ENCODE peak calls at places on chromosomes 5 and 9, in six cellular contexts. I is HCT116, C is SK-N-SH, R is Caco-2, U is coronary artery, F is dorsolateral prefrontal cortex. L is an unnamed sample.

GRCh38 chr5:50711280-50711679 is 44.8 kb downstream of the PARP8 start:
- DNase-seq in I (no peak), C (peak; percentile 2), R (no peak), U (no peak), F (no peak), L (no peak)

GRCh38 chr5:76709762-76710161 is 6.2 kb upstream of the F2R start:
- DNase-seq in I (no peak), C (no peak), R (no peak), U (no peak), F (no peak), L (no peak)

GRCh38 chr9:68515304-68516017 is 25.2 kb downstream of the TMEM252 start:
- DNase-seq in I (no peak), C (no peak), R (no peak), U (peak; percentile 78), F (no peak), L (no peak)

GRCh38 chr5:143402464-143403356 is 776 bp downstream of the NR3C1 start:
- DNase-seq in I (no peak), C (peak; percentile 71), R (peak; percentile 49), U (peak; percentile 85), F (peak; percentile 52), L (peak; percentile 72)

GRCh38 chr9:93111001-93111370 is 15.0 kb downstream of the CARD19 start:
- DNase-seq in I (no peak), C (no peak), R (no peak), U (no peak), F (no peak), L (no peak)

GRCh38 chr9:87390361-87390760 is 107.3 kb upstream of the DAPK1 start:
- DNase-seq in I (no peak), C (no peak), R (no peak), U (no peak), F (no peak), L (no peak)

GRCh38 chr5:156595132-156595787 is 254.8 kb upstream of the PPP1R2B start:
- DNase-seq in I (no peak), C (no peak), R (no peak), U (no peak), F (no peak), L (no peak)

GRCh38 chr5:154181156-154181555 is 9.4 kb upstream of the GALNT10 start:
- DNase-seq in I (no peak), C (no peak), R (no peak), U (no peak), F (no peak), L (no peak)

GRCh38 chr5:160774646-160775313 is 77.2 kb downstream of the ATP10B start:
- DNase-seq in I (no peak), C (no peak), R (no peak), U (no peak), F (no peak), L (no peak)

GRCh38 chr5:174204914-174205313 is 159.4 kb downstream of the NSG2 start:
- DNase-seq in I (no peak), C (no peak), R (peak; percentile 74), U (peak; percentile 41), F (peak; percentile 70), L (no peak)

GRCh38 chr5:1477341-1477740 is 32.1 kb upstream of the SLC6A3 start:
- DNase-seq in I (no peak), C (no peak), R (no peak), U (no peak), F (no peak), L (no peak)

GRCh38 chr5:180172447-180173197 is 36.4 kb downstream of the RASGEF1C start:
- DNase-seq in I (no peak), C (peak; percentile 82), R (no peak), U (no peak), F (peak; percentile 74), L (peak; percentile 63)

GRCh38 chr9:85392270-85392669 is 349.5 kb downstream of the AGTPBP1 start:
- DNase-seq in I (no peak), C (no peak), R (no peak), U (no peak), F (no peak), L (no peak)

GRCh38 chr5:6902094-6902493 is 188.9 kb downstream of the TENT4A start:
- DNase-seq in I (no peak), C (no peak), R (no peak), U (no peak), F (no peak), L (no peak)

GRCh38 chr9:134678671-134679443 is 37.3 kb downstream of the COL5A1 start:
- DNase-seq in I (no peak), C (no peak), R (no peak), U (no peak), F (no peak), L (peak; percentile 42)

GRCh38 chr5:72248352-72249032 is 71.5 kb downstream of the MRPS27 start:
- DNase-seq in I (peak; percentile 71), C (no peak), R (no peak), U (no peak), F (no peak), L (no peak)

GRCh38 chr9:114303571-114303970 is 19.3 kb upstream of the ORM1 start:
- DNase-seq in I (no peak), C (no peak), R (no peak), U (peak; percentile 47), F (no peak), L (peak; percentile 2)

GRCh38 chr9:8857330-8858249 is 1058.0 kb upstream of the DMAC1 start:
- DNase-seq in I (no peak), C (peak; percentile 72), R (peak; percentile 50), U (peak; percentile 74), F (peak; percentile 87), L (no peak)

GRCh38 chr9:15553528-15553898 is 670 bp downstream of the CCDC171 start:
- DNase-seq in I (no peak), C (no peak), R (no peak), U (no peak), F (no peak), L (no peak)

GRCh38 chr5:91382530-91383026 is 539 bp downstream of the ARRDC3 start:
- DNase-seq in I (no peak), C (no peak), R (peak; percentile 17), U (no peak), F (peak; percentile 38), L (no peak)

GRCh38 chr5:158640581-158640980 is 459.1 kb downstream of the EBF1 start:
- DNase-seq in I (no peak), C (no peak), R (no peak), U (no peak), F (no peak), L (no peak)

GRCh38 chr5:15897609-15898008 is 282.0 kb downstream of the MARCHF11 start:
- DNase-seq in I (no peak), C (no peak), R (no peak), U (no peak), F (no peak), L (no peak)

GRCh38 chr9:99353408-99353807 is 131.3 kb downstream of the SEC61B start:
- DNase-seq in I (no peak), C (no peak), R (no peak), U (no peak), F (no peak), L (no peak)

GRCh38 chr9:89993678-89994630 is 389.1 kb downstream of the GADD45G start:
- DNase-seq in I (no peak), C (no peak), R (peak; percentile 84), U (no peak), F (no peak), L (no peak)

GRCh38 chr9:104746285-104746684 is 1.2 kb upstream of the NIPSNAP3A start:
- DNase-seq in I (no peak), C (no peak), R (no peak), U (no peak), F (no peak), L (no peak)

GRCh38 chr9:104747565-104748358 is at the start of gene NIPSNAP3A:
- DNase-seq in I (peak; percentile 41), C (peak; percentile 94), R (peak; percentile 87), U (peak; percentile 92), F (peak; percentile 86), L (peak; percentile 77)

GRCh38 chr9:104745852-104746251 is 1.6 kb upstream of the NIPSNAP3A start:
- DNase-seq in I (no peak), C (no peak), R (no peak), U (no peak), F (no peak), L (no peak)

GRCh38 chr9:104747245-104747564 is 278 bp upstream of the NIPSNAP3A start:
- DNase-seq in I (no peak), C (no peak), R (no peak), U (no peak), F (no peak), L (no peak)

DNA sequence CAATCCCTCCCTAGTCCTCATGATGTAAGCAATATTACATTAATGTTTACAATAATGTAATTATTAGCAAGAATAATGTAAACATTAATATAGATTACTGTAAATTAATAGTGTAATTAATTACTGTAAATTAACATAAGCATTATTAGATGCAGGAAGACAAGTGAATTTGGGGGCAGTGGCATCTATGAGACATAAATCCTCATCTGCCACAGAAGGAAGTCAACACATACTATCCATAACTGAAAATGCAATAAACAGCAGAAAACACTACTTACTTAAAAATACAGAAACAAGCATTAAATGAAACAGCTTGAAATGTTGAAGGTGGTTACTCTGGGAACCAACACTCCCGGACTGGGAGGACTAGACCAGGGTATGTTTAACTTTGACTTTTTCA is 685 bp upstream of the NIPSNAP3A start:
- DNase-seq in I (no peak), C (no peak), R (no peak), U (no peak), F (no peak), L (no peak)
- H3K4me3 ChIP-seq in I (peak overlapping the region; percentile 71), C (peak overlapping the region; percentile 90), R (peak overlapping the region; percentile 71), U (peak overlapping the region; percentile 91), F (peak overlapping the region; percentile 87), L (peak overlapping the region; percentile 75)

GRCh38 chr5:176575066-176575465 is 25.9 kb downstream of the CDHR2 start:
- DNase-seq in I (no peak), C (no peak), R (no peak), U (no peak), F (no peak), L (no peak)

GRCh38 chr5:176574297-176574591 is 25.1 kb downstream of the CDHR2 start:
- DNase-seq in I (no peak), C (no peak), R (no peak), U (no peak), F (no peak), L (no peak)

GRCh38 chr5:176573564-176574296 is 24.6 kb downstream of the CDHR2 start:
- DNase-seq in I (peak; percentile 32), C (peak; percentile 94), R (peak; percentile 75), U (no peak), F (peak; percentile 82), L (no peak)

GRCh38 chr5:176577312-176578176 is 28.4 kb downstream of the CDHR2 start:
- DNase-seq in I (no peak), C (no peak), R (no peak), U (no peak), F (no peak), L (no peak)

GRCh38 chr5:176575488-176576422 is 26.6 kb downstream of the CDHR2 start:
- DNase-seq in I (no peak), C (no peak), R (no peak), U (no peak), F (no peak), L (no peak)
- H3K4me3 ChIP-seq in I (no peak overlapping the region), C (no peak overlapping the region), R (no peak overlapping the region), U (no peak overlapping the region), F (no peak overlapping the region), L (no peak overlapping the region)

GRCh38 chr9:18472435-18472834 is 1.5 kb upstream of the ADAMTSL1 start:
- DNase-seq in I (no peak), C (no peak), R (no peak), U (no peak), F (no peak), L (no peak)
- H3K4me3 ChIP-seq in I (no peak overlapping the region), C (no peak overlapping the region), R (no peak overlapping the region), U (no peak overlapping the region), F (no peak overlapping the region), L (no peak overlapping the region)

GRCh38 chr9:123484130-123484529 is 128.1 kb downstream of the CRB2 start:
- DNase-seq in I (no peak), C (no peak), R (peak; percentile 61), U (no peak), F (no peak), L (no peak)
- H3K4me3 ChIP-seq in I (no peak overlapping the region), C (no peak overlapping the region), R (no peak overlapping the region), U (no peak overlapping the region), F (no peak overlapping the region), L (no peak overlapping the region)

GRCh38 chr5:141369994-141370848 is at the start of gene PCDHGB3:
- DNase-seq in I (no peak), C (no peak), R (peak; percentile 19), U (no peak), F (no peak), L (no peak)
- H3K4me3 ChIP-seq in I (no peak within 1 kb of the TSS), C (no peak within 1 kb of the TSS), R (no peak within 1 kb of the TSS), U (peak within 1 kb of the TSS; percentile 57), F (no peak within 1 kb of the TSS), L (no peak within 1 kb of the TSS)